ENCODE peak calls at places on chromosomes 16 and 17, in four cellular contexts. F, B, S and N are unnamed samples.

GRCh38 chr17:74249966-74250365 is 24.1 kb upstream of the DNAI2 start:
- DNase-seq in F (no peak), B (no peak), S (no peak), N (no peak)

GRCh38 chr17:43669971-43670644 is 8.4 kb upstream of the MEOX1 start:
- DNase-seq in F (peak; percentile 59), B (no peak), S (no peak), N (no peak)

GRCh38 chr17:83156408-83156807 is 77.0 kb downstream of the METRNL start:
- DNase-seq in F (no peak), B (no peak), S (no peak), N (no peak)

GRCh38 chr16:57134982-57135381 is 42.6 kb downstream of the CPNE2 start:
- DNase-seq in F (peak; percentile 77), B (no peak), S (no peak), N (peak; percentile 86)

GRCh38 chr17:81608082-81608481 is 28.8 kb downstream of the NPLOC4 start:
- DNase-seq in F (no peak), B (no peak), S (peak; percentile 15), N (no peak)

GRCh38 chr17:33038740-33039139 is 47.1 kb downstream of the SPACA3 start:
- DNase-seq in F (peak; percentile 52), B (peak; percentile 86), S (no peak), N (peak; percentile 69)

GRCh38 chr16:85291302-85292148 is 179.3 kb upstream of the CIBAR2 start:
- DNase-seq in F (peak; percentile 70), B (peak; percentile 53), S (no peak), N (no peak)

GRCh38 chr17:49715221-49715620 is 7.5 kb upstream of the SLC35B1 start:
- DNase-seq in F (no peak), B (no peak), S (no peak), N (no peak)

GRCh38 chr17:71441098-71441497 is 679.7 kb upstream of the SOX9 start:
- DNase-seq in F (peak; percentile 24), B (peak; percentile 57), S (peak; percentile 86), N (peak; percentile 13)

GRCh38 chr17:10099051-10099571 is 99.3 kb downstream of the GAS7 start:
- DNase-seq in F (no peak), B (peak; percentile 78), S (peak; percentile 41), N (no peak)

GRCh38 chr16:10827691-10828341 is 9.2 kb upstream of the TVP23A start:
- DNase-seq in F (peak; percentile 52), B (peak; percentile 95), S (peak; percentile 82), N (no peak)

GRCh38 chr16:10938844-10939648 is 3.2 kb downstream of the DEXI start:
- DNase-seq in F (no peak), B (no peak), S (no peak), N (no peak)

GRCh38 chr17:4475463-4475862 is 23.2 kb upstream of the SPNS2 start:
- DNase-seq in F (no peak), B (no peak), S (no peak), N (no peak)

GRCh38 chr17:35588196-35588920 is 1.2 kb downstream of the AP2B1 start:
- DNase-seq in F (peak; percentile 39), B (peak; percentile 54), S (peak; percentile 54), N (no peak)

GRCh38 chr16:17404903-17405691 is 65.7 kb downstream of the XYLT1 start:
- DNase-seq in F (peak; percentile 20), B (peak; percentile 85), S (peak; percentile 86), N (no peak)

GRCh38 chr17:63698381-63698885 is 1.5 kb downstream of the LIMD2 start:
- DNase-seq in F (no peak), B (no peak), S (no peak), N (no peak)

GRCh38 chr16:9948933-9949332 is 233.3 kb downstream of the GRIN2A start:
- DNase-seq in F (no peak), B (no peak), S (no peak), N (no peak)

GRCh38 chr17:33142703-33143299 is 150.3 kb downstream of the ASIC2 start:
- DNase-seq in F (peak; percentile 27), B (peak; percentile 37), S (no peak), N (no peak)

GRCh38 chr16:84331998-84332780 is 36.1 kb upstream of the ATP2C2 start:
- DNase-seq in F (no peak), B (no peak), S (no peak), N (no peak)

GRCh38 chr16:89899879-89900481 is 18.7 kb upstream of the MC1R start:
- DNase-seq in F (no peak), B (no peak), S (no peak), N (no peak)

GRCh38 chr16:25014500-25015147 is 545 bp downstream of the ARHGAP17 start:
- DNase-seq in F (peak; percentile 63), B (peak; percentile 52), S (peak; percentile 39), N (peak; percentile 57)

GRCh38 chr17:44249501-44250246 is 18.3 kb downstream of the SLC4A1 start:
- DNase-seq in F (no peak), B (no peak), S (no peak), N (no peak)

GRCh38 chr17:47119746-47120520 is 69.2 kb downstream of the CDC27 start:
- DNase-seq in F (no peak), B (peak; percentile 20), S (no peak), N (no peak)

GRCh38 chr16:70686376-70687171 is 721 bp upstream of the MTSS2 start:
- DNase-seq in F (no peak), B (no peak), S (no peak), N (peak; percentile 37)

GRCh38 chr16:84773312-84773711 is 46.5 kb upstream of the CRISPLD2 start:
- DNase-seq in F (no peak), B (no peak), S (no peak), N (no peak)

GRCh38 chr17:71458322-71458721 is 662.5 kb upstream of the SOX9 start:
- DNase-seq in F (no peak), B (no peak), S (no peak), N (no peak)

GRCh38 chr16:86297391-86297790 is 212.9 kb upstream of the FOXF1 start:
- DNase-seq in F (no peak), B (no peak), S (no peak), N (no peak)

GRCh38 chr17:48194097-48194550 is 86.6 kb downstream of the SNX11 start:
- DNase-seq in F (no peak), B (no peak), S (peak; percentile 62), N (no peak)

GRCh38 chr16:24977673-24978065 is 37.5 kb downstream of the ARHGAP17 start:
- DNase-seq in F (no peak), B (peak; percentile 83), S (peak; percentile 62), N (no peak)

GRCh38 chr17:42221886-42222745 is 27.8 kb upstream of the GHDC start:
- DNase-seq in F (no peak), B (peak; percentile 78), S (peak; percentile 42), N (peak; percentile 69)

GRCh38 chr16:69554495-69554894 is 11.3 kb upstream of the NFAT5 start:
- DNase-seq in F (no peak), B (no peak), S (no peak), N (no peak)

GRCh38 chr17:57948555-57949420 is 6.4 kb downstream of the CUEDC1 start:
- DNase-seq in F (no peak), B (peak; percentile 82), S (peak; percentile 95), N (no peak)

GRCh38 chr16:67407176-67407787 is 9.0 kb downstream of the ZDHHC1 start:
- DNase-seq in F (no peak), B (no peak), S (peak; percentile 58), N (no peak)

GRCh38 chr16:78500659-78501226 is 401.3 kb downstream of the WWOX start:
- DNase-seq in F (no peak), B (no peak), S (no peak), N (no peak)

GRCh38 chr16:49050607-49051006 is 231.0 kb downstream of the CBLN1 start:
- DNase-seq in F (no peak), B (peak; percentile 6), S (no peak), N (no peak)

DNA sequence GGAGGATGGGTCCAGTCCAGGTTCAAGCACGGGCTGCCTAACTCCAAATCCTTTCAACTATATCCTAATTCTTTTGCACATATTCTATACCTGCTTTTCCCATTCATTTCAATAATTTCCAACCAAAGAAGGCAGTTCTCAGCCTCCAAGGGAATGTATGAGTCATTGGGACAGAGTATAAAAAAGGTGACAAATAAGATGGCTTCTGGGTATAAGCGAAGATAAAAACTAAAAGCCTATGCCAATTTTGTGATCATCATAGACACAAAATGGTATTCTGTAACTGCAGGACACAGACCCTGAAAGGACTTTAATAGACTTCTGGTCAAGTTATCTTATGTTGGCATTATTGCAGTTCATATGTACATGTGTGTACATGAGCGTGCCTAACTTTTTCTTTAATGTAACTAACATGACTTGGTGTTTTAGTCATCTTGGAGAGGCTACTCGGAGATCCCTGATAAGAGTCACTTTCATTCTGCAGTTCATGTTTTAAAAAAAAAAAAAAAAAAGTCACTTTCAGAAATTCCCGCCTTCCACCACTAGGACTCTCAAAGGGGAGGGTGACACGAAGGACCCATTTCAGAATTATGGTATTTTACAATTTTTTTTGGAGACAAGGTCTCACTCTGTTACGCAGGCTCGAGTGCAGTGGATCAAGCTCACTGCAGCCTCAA is 17.3 kb downstream of the COG1 start:
- DNase-seq in F (no peak), B (no peak), S (no peak), N (no peak)
- TF ChIP-seq CTCF in F (no peak), B (peak; percentile 27), S (peak; percentile 32), N (no peak)

DNA sequence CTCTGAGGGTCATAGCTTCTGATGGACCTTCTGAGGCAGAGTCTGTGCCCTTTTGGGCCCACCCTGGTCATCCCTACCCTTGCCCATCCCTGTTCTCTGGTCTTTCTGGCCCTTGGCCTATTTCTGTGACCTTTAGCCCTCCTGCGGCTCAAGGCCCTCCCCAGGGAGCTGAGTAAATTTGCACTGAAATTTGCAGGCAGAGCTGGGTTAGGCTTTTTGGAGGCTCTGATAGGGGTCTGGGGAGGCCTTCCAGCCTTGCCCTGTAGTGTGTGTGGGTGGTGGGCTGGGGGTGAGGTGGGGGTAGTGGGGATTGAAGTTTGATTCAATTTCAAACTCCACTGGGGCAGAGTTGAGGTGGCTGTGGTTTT is 17.8 kb downstream of the RARA start:
- DNase-seq in F (peak; percentile 70), B (peak; percentile 58), S (no peak), N (no peak)
- H3K4me3 ChIP-seq in F (no peak overlapping the region), B (no peak overlapping the region), S (no peak overlapping the region), N (no peak overlapping the region)

GRCh38 chr17:66975614-66976378 is 11.3 kb downstream of the CACNG4 start:
- DNase-seq in F (no peak), B (no peak), S (no peak), N (peak; percentile 78)
- TF ChIP-seq CTCF in F (no peak), B (peak; percentile 9), S (no peak), N (peak; percentile 80)

GRCh38 chr16:23679274-23679985 is 741 bp downstream of the PLK1 start:
- DNase-seq in F (peak; percentile 78), B (peak; percentile 54), S (peak; percentile 10), N (peak; percentile 58)
- H3K4me3 ChIP-seq in F (peak overlapping the region; percentile 56), B (peak overlapping the region; percentile 47), S (peak overlapping the region; percentile 70), N (peak overlapping the region; percentile 97)

DNA sequence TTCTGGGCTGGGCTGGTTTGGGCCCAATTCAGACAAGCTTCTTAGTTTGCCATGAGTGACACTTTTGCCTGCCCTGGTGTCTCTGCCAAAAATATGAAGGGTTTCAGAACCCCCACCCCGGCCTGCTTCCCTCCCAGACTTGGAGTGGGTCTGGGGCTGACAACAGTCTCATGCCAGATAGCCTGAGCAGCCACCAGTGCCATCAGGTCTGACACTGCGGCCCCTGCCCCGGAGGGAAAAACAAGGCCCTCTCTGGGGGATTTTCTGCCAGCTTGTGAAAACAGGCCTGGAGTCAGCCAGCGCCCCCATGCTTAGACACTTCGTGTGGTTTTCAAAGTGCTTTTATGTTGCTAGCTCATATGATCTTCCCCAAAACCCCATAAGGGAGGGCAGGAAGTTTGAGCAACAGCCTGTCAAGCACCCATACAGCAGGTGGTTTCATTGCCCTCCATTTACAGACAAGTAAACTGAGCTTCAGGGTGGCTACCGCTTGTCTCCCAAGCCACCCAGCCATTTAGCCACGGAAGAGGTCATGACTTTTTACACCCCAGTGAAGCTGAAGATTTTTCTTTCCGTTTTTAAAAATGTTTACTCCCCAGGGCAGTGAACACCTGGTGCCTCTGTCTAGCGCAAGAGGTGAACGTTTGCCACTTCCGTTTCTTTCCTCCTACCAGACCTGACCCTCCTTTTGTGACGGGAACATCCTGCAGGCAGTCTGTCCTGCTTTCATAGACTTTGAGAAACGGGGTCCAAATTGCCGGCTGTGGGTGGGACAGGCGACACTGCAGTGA is 300.6 kb downstream of the SEC14L1 start:
- DNase-seq in F (peak; percentile 40), B (peak; percentile 40), S (no peak), N (no peak)
- TF ChIP-seq CTCF in F (no peak), B (no peak), S (no peak), N (no peak)